ENCODE peak calls at places on chromosomes 4 and X, in nine cellular contexts. One of them, this sample, is unnamed.

GRCh38 chr4:26217961-26218676 is 102.7 kb upstream of the RBPJ start:
- DNase-seq in nucleus accumbens: peak; percentile 17
- DNase-seq in mesothelial cell of epicardium: no peak
- DNase-seq in activated T-helper 1 cell treated with anti-CD3 and anti-CD28 coated beads, Interleukin-2, amount 50 U/mL, for 16 hours: no peak
- DNase-seq in dermis microvascular lymphatic vessel endothelial cell: no peak
- DNase-seq in SW480: no peak
- DNase-seq in DMS 273 treated with DMSO at 0.1 percent for 48 hours: no peak
- DNase-seq in globus pallidus: peak; percentile 79
- DNase-seq in T-helper 9 cell: no peak
- DNase-seq in this sample: no peak

GRCh38 chr4:186727977-186728519 is 4.4 kb upstream of the FAT1 start:
- DNase-seq in DMS 273 treated with DMSO at 0.1 percent for 48 hours: no peak
- DNase-seq in nucleus accumbens: no peak
- DNase-seq in mesothelial cell of epicardium: no peak
- DNase-seq in SW480: peak; percentile 21
- DNase-seq in dermis microvascular lymphatic vessel endothelial cell: no peak
- DNase-seq in globus pallidus: no peak
- DNase-seq in T-helper 9 cell: no peak
- DNase-seq in activated T-helper 1 cell treated with anti-CD3 and anti-CD28 coated beads, Interleukin-2, amount 50 U/mL, for 16 hours: no peak
- DNase-seq in this sample: no peak

GRCh38 chr4:53781614-53782467 is 190.6 kb upstream of the LNX1 start:
- DNase-seq in dermis microvascular lymphatic vessel endothelial cell: no peak
- DNase-seq in DMS 273 treated with DMSO at 0.1 percent for 48 hours: no peak
- DNase-seq in T-helper 9 cell: no peak
- DNase-seq in activated T-helper 1 cell treated with anti-CD3 and anti-CD28 coated beads, Interleukin-2, amount 50 U/mL, for 16 hours: no peak
- DNase-seq in nucleus accumbens: no peak
- DNase-seq in globus pallidus: no peak
- DNase-seq in SW480: no peak
- DNase-seq in mesothelial cell of epicardium: no peak
- DNase-seq in this sample: no peak

GRCh38 chrX:65985922-65986588 is 53.8 kb downstream of the VSIG4 start:
- DNase-seq in DMS 273 treated with DMSO at 0.1 percent for 48 hours: peak; percentile 11
- DNase-seq in T-helper 9 cell: peak; percentile 10
- DNase-seq in activated T-helper 1 cell treated with anti-CD3 and anti-CD28 coated beads, Interleukin-2, amount 50 U/mL, for 16 hours: peak; percentile 19
- DNase-seq in nucleus accumbens: no peak
- DNase-seq in SW480: peak; percentile 55
- DNase-seq in globus pallidus: peak; percentile 35
- DNase-seq in dermis microvascular lymphatic vessel endothelial cell: peak; percentile 51
- DNase-seq in mesothelial cell of epicardium: no peak
- DNase-seq in this sample: no peak

GRCh38 chr4:123597586-123597985 is 201.0 kb downstream of the SPRY1 start:
- DNase-seq in nucleus accumbens: no peak
- DNase-seq in mesothelial cell of epicardium: no peak
- DNase-seq in globus pallidus: no peak
- DNase-seq in activated T-helper 1 cell treated with anti-CD3 and anti-CD28 coated beads, Interleukin-2, amount 50 U/mL, for 16 hours: no peak
- DNase-seq in SW480: no peak
- DNase-seq in dermis microvascular lymphatic vessel endothelial cell: no peak
- DNase-seq in DMS 273 treated with DMSO at 0.1 percent for 48 hours: no peak
- DNase-seq in T-helper 9 cell: no peak
- DNase-seq in this sample: no peak

GRCh38 chr4:128292349-128292748 is 4.7 kb upstream of the PGRMC2 start:
- DNase-seq in mesothelial cell of epicardium: no peak
- DNase-seq in T-helper 9 cell: no peak
- DNase-seq in DMS 273 treated with DMSO at 0.1 percent for 48 hours: no peak
- DNase-seq in SW480: no peak
- DNase-seq in nucleus accumbens: no peak
- DNase-seq in globus pallidus: no peak
- DNase-seq in dermis microvascular lymphatic vessel endothelial cell: no peak
- DNase-seq in activated T-helper 1 cell treated with anti-CD3 and anti-CD28 coated beads, Interleukin-2, amount 50 U/mL, for 16 hours: no peak
- DNase-seq in this sample: no peak

GRCh38 chr4:107034982-107035710 is 967 bp downstream of the DKK2 start:
- DNase-seq in activated T-helper 1 cell treated with anti-CD3 and anti-CD28 coated beads, Interleukin-2, amount 50 U/mL, for 16 hours: no peak
- DNase-seq in mesothelial cell of epicardium: peak; percentile 56
- DNase-seq in DMS 273 treated with DMSO at 0.1 percent for 48 hours: no peak
- DNase-seq in globus pallidus: peak; percentile 6
- DNase-seq in dermis microvascular lymphatic vessel endothelial cell: no peak
- DNase-seq in nucleus accumbens: no peak
- DNase-seq in SW480: no peak
- DNase-seq in T-helper 9 cell: no peak
- DNase-seq in this sample: peak; percentile 85

GRCh38 chrX:153608376-153608775 is 9.4 kb upstream of the CCNQ start:
- DNase-seq in T-helper 9 cell: no peak
- DNase-seq in mesothelial cell of epicardium: no peak
- DNase-seq in activated T-helper 1 cell treated with anti-CD3 and anti-CD28 coated beads, Interleukin-2, amount 50 U/mL, for 16 hours: no peak
- DNase-seq in globus pallidus: no peak
- DNase-seq in nucleus accumbens: no peak
- DNase-seq in dermis microvascular lymphatic vessel endothelial cell: no peak
- DNase-seq in SW480: no peak
- DNase-seq in DMS 273 treated with DMSO at 0.1 percent for 48 hours: no peak
- DNase-seq in this sample: no peak

GRCh38 chrX:67568769-67569168 is 24.9 kb downstream of the AR start:
- DNase-seq in nucleus accumbens: no peak
- DNase-seq in SW480: no peak
- DNase-seq in dermis microvascular lymphatic vessel endothelial cell: no peak
- DNase-seq in DMS 273 treated with DMSO at 0.1 percent for 48 hours: no peak
- DNase-seq in globus pallidus: no peak
- DNase-seq in T-helper 9 cell: no peak
- DNase-seq in activated T-helper 1 cell treated with anti-CD3 and anti-CD28 coated beads, Interleukin-2, amount 50 U/mL, for 16 hours: no peak
- DNase-seq in mesothelial cell of epicardium: no peak
- DNase-seq in this sample: no peak

GRCh38 chr4:40916880-40917279 is 167.1 kb downstream of the NSUN7 start:
- DNase-seq in globus pallidus: no peak
- DNase-seq in T-helper 9 cell: no peak
- DNase-seq in nucleus accumbens: peak; percentile 26
- DNase-seq in activated T-helper 1 cell treated with anti-CD3 and anti-CD28 coated beads, Interleukin-2, amount 50 U/mL, for 16 hours: no peak
- DNase-seq in DMS 273 treated with DMSO at 0.1 percent for 48 hours: no peak
- DNase-seq in SW480: no peak
- DNase-seq in dermis microvascular lymphatic vessel endothelial cell: no peak
- DNase-seq in mesothelial cell of epicardium: no peak
- DNase-seq in this sample: no peak